ENCODE peak calls at places on chromosomes 5 and 9, in five cellular contexts. One of them, this sample, is unnamed.

GRCh38 chr9:121285835-121286687 is 18.1 kb downstream of the GSN start:
- DNase-seq in NCI-H2081: peak; percentile 32
- DNase-seq in lower lobe of right lung: peak; percentile 67
- DNase-seq in GM12865: no peak
- DNase-seq in esophagus squamous epithelium: no peak
- DNase-seq in this sample: peak; percentile 70

GRCh38 chr9:135615666-135616620 is 23.4 kb downstream of the GLT6D1 start:
- DNase-seq in NCI-H2081: no peak
- DNase-seq in esophagus squamous epithelium: no peak
- DNase-seq in GM12865: no peak
- DNase-seq in lower lobe of right lung: no peak
- DNase-seq in this sample: no peak

GRCh38 chr5:14614490-14614889 is 32.9 kb downstream of the OTULINL start:
- DNase-seq in esophagus squamous epithelium: no peak
- DNase-seq in lower lobe of right lung: peak; percentile 56
- DNase-seq in GM12865: no peak
- DNase-seq in NCI-H2081: no peak
- DNase-seq in this sample: no peak

GRCh38 chr5:133831506-133832224 is 136.8 kb downstream of the C5orf15 start:
- DNase-seq in esophagus squamous epithelium: no peak
- DNase-seq in GM12865: no peak
- DNase-seq in NCI-H2081: no peak
- DNase-seq in lower lobe of right lung: no peak
- DNase-seq in this sample: no peak

GRCh38 chr9:94874316-94874715 is 147.8 kb downstream of the AOPEP start:
- DNase-seq in GM12865: no peak
- DNase-seq in NCI-H2081: no peak
- DNase-seq in esophagus squamous epithelium: no peak
- DNase-seq in lower lobe of right lung: no peak
- DNase-seq in this sample: no peak

GRCh38 chr5:633521-633955 is 21.4 kb downstream of the CEP72 start:
- DNase-seq in esophagus squamous epithelium: no peak
- DNase-seq in GM12865: no peak
- DNase-seq in lower lobe of right lung: peak; percentile 42
- DNase-seq in NCI-H2081: no peak
- DNase-seq in this sample: no peak

GRCh38 chr5:141182248-141182647 is at the start of gene PCDHB16:
- DNase-seq in GM12865: peak; percentile 2
- DNase-seq in NCI-H2081: peak; percentile 67
- DNase-seq in lower lobe of right lung: no peak
- DNase-seq in esophagus squamous epithelium: no peak
- DNase-seq in this sample: no peak

GRCh38 chr5:132180134-132180745 is 47.4 kb downstream of the P4HA2 start:
- DNase-seq in NCI-H2081: no peak
- DNase-seq in esophagus squamous epithelium: no peak
- DNase-seq in GM12865: peak; percentile 41
- DNase-seq in lower lobe of right lung: no peak
- DNase-seq in this sample: no peak

GRCh38 chr9:108021311-108021710 is 531.7 kb upstream of the KLF4 start:
- DNase-seq in esophagus squamous epithelium: no peak
- DNase-seq in GM12865: no peak
- DNase-seq in lower lobe of right lung: no peak
- DNase-seq in NCI-H2081: no peak
- DNase-seq in this sample: no peak

GRCh38 chr5:122500245-122501086 is 188.4 kb downstream of the SNCAIP start:
- DNase-seq in lower lobe of right lung: no peak
- DNase-seq in GM12865: peak; percentile 53
- DNase-seq in esophagus squamous epithelium: no peak
- DNase-seq in NCI-H2081: peak; percentile 8
- DNase-seq in this sample: no peak

GRCh38 chr5:59423021-59423420 is 470.5 kb downstream of the PDE4D start:
- DNase-seq in GM12865: no peak
- DNase-seq in esophagus squamous epithelium: no peak
- DNase-seq in NCI-H2081: no peak
- DNase-seq in lower lobe of right lung: no peak
- DNase-seq in this sample: no peak